ENCODE peak calls at places on chromosomes 3 and 15, in seven cellular contexts. A, S, V, G, T, U and D are unnamed samples.
A peak's percentile ranks its signal among the peaks of the same experiment; 100 is the strongest.

GRCh38 chr3:64560802-64561502 is 126.8 kb downstream of the ADAMTS9 start:
- DNase-seq in A (peak; percentile 36), S (no peak), V (no peak), G (no peak), T (no peak), U (no peak), D (no peak)

GRCh38 chr15:101323793-101324505 is 28.9 kb upstream of the SNRPA1 start:
- DNase-seq in A (no peak), S (no peak), V (no peak), G (no peak), T (no peak), U (no peak), D (no peak)

GRCh38 chr3:112327371-112327951 is 5.5 kb upstream of the CD200 start:
- DNase-seq in A (peak; percentile 51), S (no peak), V (no peak), G (peak; percentile 39), T (no peak), U (peak; percentile 23), D (no peak)

GRCh38 chr3:48555949-48556795 is 431 bp downstream of the PFKFB4 start:
- DNase-seq in A (no peak), S (no peak), V (peak; percentile 64), G (peak; percentile 31), T (no peak), U (no peak), D (no peak)

GRCh38 chr3:46693038-46693896 is at the start of gene ALS2CL:
- DNase-seq in A (peak; percentile 49), S (peak; percentile 72), V (peak; percentile 83), G (peak; percentile 76), T (peak; percentile 50), U (peak; percentile 64), D (peak; percentile 81)

GRCh38 chr15:63463793-63464192 is 40.6 kb upstream of the USP3 start:
- DNase-seq in A (no peak), S (peak; percentile 66), V (no peak), G (no peak), T (no peak), U (no peak), D (no peak)

GRCh38 chr3:154783053-154784037 is 296.8 kb upstream of the MME start:
- DNase-seq in A (no peak), S (no peak), V (no peak), G (peak; percentile 11), T (no peak), U (no peak), D (no peak)

GRCh38 chr15:56772868-56773639 is 39.7 kb upstream of the ZNF280D start:
- DNase-seq in A (no peak), S (no peak), V (no peak), G (no peak), T (no peak), U (no peak), D (no peak)

GRCh38 chr3:68972358-68972979 is 40.1 kb upstream of the TAFA4 start:
- DNase-seq in A (peak; percentile 16), S (no peak), V (no peak), G (peak; percentile 35), T (peak; percentile 51), U (peak; percentile 76), D (peak; percentile 17)

GRCh38 chr3:4813855-4814254 is 165.4 kb upstream of the BHLHE40 start:
- DNase-seq in A (no peak), S (no peak), V (no peak), G (no peak), T (no peak), U (no peak), D (no peak)

GRCh38 chr3:40465111-40465407 is 7.9 kb downstream of the RPL14 start:
- DNase-seq in A (no peak), S (no peak), V (no peak), G (no peak), T (no peak), U (no peak), D (no peak)

GRCh38 chr15:91921188-91921820 is 67.8 kb downstream of the SLCO3A1 start:
- DNase-seq in A (no peak), S (no peak), V (no peak), G (no peak), T (no peak), U (no peak), D (no peak)

GRCh38 chr15:101489236-101489632 is 273 bp downstream of the PCSK6 start:
- DNase-seq in A (no peak), S (peak; percentile 60), V (no peak), G (peak; percentile 59), T (no peak), U (peak; percentile 39), D (peak; percentile 60)

GRCh38 chr15:85607842-85608241 is 186.9 kb downstream of the KLHL25 start:
- DNase-seq in A (peak; percentile 61), S (no peak), V (no peak), G (peak; percentile 31), T (no peak), U (peak; percentile 46), D (no peak)

GRCh38 chr15:42009474-42009873 is 11.4 kb downstream of the PLA2G4E start:
- DNase-seq in A (no peak), S (no peak), V (peak; percentile 17), G (no peak), T (no peak), U (no peak), D (no peak)

GRCh38 chr15:28081594-28081993 is 17.5 kb downstream of the OCA2 start:
- DNase-seq in A (no peak), S (no peak), V (no peak), G (no peak), T (no peak), U (no peak), D (no peak)
- H3K9me3 ChIP-seq in A (no peaks in the 10 kb centered on the region), S (no peaks in the 10 kb centered on the region), V (no peaks in the 10 kb centered on the region), G (no peaks in the 10 kb centered on the region), T (peaks cover 4% of the 10 kb centered on the region), U (no peaks in the 10 kb centered on the region), D (no peaks in the 10 kb centered on the region)

GRCh38 chr3:100158877-100159563 is 44.7 kb upstream of the FILIP1L start:
- DNase-seq in A (no peak), S (no peak), V (no peak), G (no peak), T (no peak), U (peak; percentile 72), D (no peak)

GRCh38 chr3:100157617-100158016 is 43.3 kb upstream of the FILIP1L start:
- DNase-seq in A (no peak), S (no peak), V (no peak), G (no peak), T (no peak), U (no peak), D (no peak)

GRCh38 chr3:100154171-100154570 is 39.9 kb upstream of the FILIP1L start:
- DNase-seq in A (no peak), S (no peak), V (no peak), G (no peak), T (no peak), U (no peak), D (no peak)

GRCh38 chr3:100155105-100155504 is 40.8 kb upstream of the FILIP1L start:
- DNase-seq in A (no peak), S (no peak), V (no peak), G (no peak), T (no peak), U (no peak), D (no peak)

DNA sequence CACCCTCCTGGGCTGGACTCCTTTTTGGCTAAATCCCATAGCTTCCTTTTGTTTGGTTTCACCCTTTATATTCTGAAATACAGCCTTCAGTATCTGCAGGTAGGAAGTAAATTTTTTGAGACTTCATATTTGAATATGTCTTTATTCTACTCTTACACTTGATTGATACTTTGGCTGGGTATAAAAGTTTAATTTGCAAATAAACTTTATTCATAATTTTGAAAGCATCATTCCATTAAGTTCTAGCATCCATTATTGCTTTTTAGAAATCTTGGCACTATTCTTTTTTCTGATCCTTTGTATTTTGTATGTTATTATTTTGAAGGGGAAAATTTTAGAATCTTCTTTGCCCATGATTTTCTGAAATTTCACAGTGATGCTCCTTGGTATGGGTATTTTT is 41.3 kb upstream of the FILIP1L start:
- DNase-seq in A (no peak), S (no peak), V (no peak), G (no peak), T (no peak), U (no peak), D (no peak)
- TF ChIP-seq POLR2A in A (no peak), S (no peak), V (no peak), G (no peak), T (no peak), U (no peak), D (no peak)

DNA sequence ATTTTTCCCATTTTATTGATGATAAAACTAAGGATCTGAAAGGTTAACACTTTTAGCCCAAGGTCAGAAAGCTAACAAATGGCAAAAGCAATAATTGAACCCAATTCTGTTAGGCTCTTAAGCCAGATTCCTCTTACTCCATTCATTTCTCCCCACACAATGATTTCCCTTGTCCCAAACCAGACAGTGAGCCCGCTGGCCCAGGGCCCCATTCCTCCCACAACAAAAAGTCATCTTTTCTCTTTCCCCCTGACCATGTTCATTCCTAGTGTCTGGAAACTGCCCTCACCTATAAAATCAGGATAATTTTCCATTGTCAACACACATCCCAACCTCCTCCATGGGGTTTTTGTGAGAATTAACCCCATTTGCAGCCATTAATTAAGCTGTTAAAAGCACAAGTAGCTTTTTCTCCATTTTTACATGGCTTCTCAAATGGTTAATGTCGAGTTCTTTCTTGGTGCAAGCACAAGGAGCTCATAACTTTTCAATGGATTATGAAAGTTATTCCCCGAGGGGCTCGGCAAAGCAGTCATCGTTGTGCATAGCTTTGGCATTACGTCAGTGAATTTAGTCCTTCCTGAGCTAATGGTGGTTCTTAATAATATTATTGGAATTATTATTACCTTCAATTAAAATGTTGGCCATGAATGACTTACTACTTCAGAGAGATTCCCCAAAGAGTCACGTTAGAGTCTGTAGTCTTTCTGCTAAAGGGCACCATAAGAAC is 151.0 kb upstream of the WNT5A start:
- DNase-seq in A (no peak), S (no peak), V (no peak), G (no peak), T (no peak), U (no peak), D (no peak)
- H3K9me3 ChIP-seq in A (no peaks in the 10 kb centered on the region), S (no peaks in the 10 kb centered on the region), V (no peaks in the 10 kb centered on the region), G (no peaks in the 10 kb centered on the region), T (no peaks in the 10 kb centered on the region), U (no peaks in the 10 kb centered on the region), D (no peaks in the 10 kb centered on the region)

GRCh38 chr15:95182081-95182480 is 950.7 kb downstream of the MCTP2 start:
- DNase-seq in A (no peak), S (no peak), V (no peak), G (no peak), T (no peak), U (no peak), D (no peak)
- TF ChIP-seq POLR2A in A (no peak), S (no peak), V (no peak), G (no peak), T (no peak), U (no peak), D (no peak)

GRCh38 chr3:149833241-149833640 is 20.2 kb downstream of the RNF13 start:
- DNase-seq in A (no peak), S (no peak), V (no peak), G (no peak), T (no peak), U (no peak), D (no peak)
- H3K9me3 ChIP-seq in A (peaks cover 11% of the 10 kb centered on the region), S (peaks cover 19% of the 10 kb centered on the region), V (no peaks in the 10 kb centered on the region), G (no peaks in the 10 kb centered on the region), T (peaks cover 3% of the 10 kb centered on the region), U (no peaks in the 10 kb centered on the region), D (peaks cover 30% of the 10 kb centered on the region)

GRCh38 chr3:13332740-13333139 is 87.4 kb downstream of the NUP210 start:
- DNase-seq in A (no peak), S (peak; percentile 43), V (no peak), G (peak; percentile 33), T (no peak), U (no peak), D (no peak)
- TF ChIP-seq POLR2A in A (no peak), S (no peak), V (no peak), G (no peak), T (no peak), U (no peak), D (no peak)

GRCh38 chr15:25171856-25172687 is 217.3 kb downstream of the SNRPN start:
- DNase-seq in A (peak; percentile 6), S (no peak), V (peak; percentile 33), G (no peak), T (peak; percentile 6), U (no peak), D (no peak)
- H3K9me3 ChIP-seq in A (peaks cover 14% of the 10 kb centered on the region), S (peaks cover 79% of the 10 kb centered on the region), V (no peaks in the 10 kb centered on the region), G (no peaks in the 10 kb centered on the region), T (peaks cover 3% of the 10 kb centered on the region), U (no peaks in the 10 kb centered on the region), D (peaks cover 25% of the 10 kb centered on the region)